ENCODE peak calls at places on chromosomes 7 and 10, in seven cellular contexts. L, D, Q, Y, E, C and O are unnamed samples.

GRCh38 chr7:102049765-102050164 is 232.3 kb downstream of the CUX1 start:
- DNase-seq in L (no peak), D (no peak), Q (no peak), Y (no peak), E (no peak), C (no peak), O (no peak)

GRCh38 chr7:53596230-53596629 is 560.8 kb downstream of the POM121L12 start:
- DNase-seq in L (no peak), D (no peak), Q (no peak), Y (no peak), E (no peak), C (peak), O (no peak)

GRCh38 chr10:86073199-86073977 is 293.2 kb downstream of the GRID1 start:
- DNase-seq in L (no peak), D (no peak), Q (no peak), Y (no peak), E (no peak), C (no peak), O (no peak)

GRCh38 chr7:101673315-101673714 is 44.2 kb upstream of the MYL10 start:
- DNase-seq in L (no peak), D (no peak), Q (no peak), Y (no peak), E (no peak), C (no peak), O (no peak)

GRCh38 chr10:97850446-97850845 is 803 bp downstream of the GOLGA7B start:
- DNase-seq in L (no peak), D (no peak), Q (peak), Y (no peak), E (no peak), C (no peak), O (no peak)

GRCh38 chr10:78405231-78405630 is 371.6 kb downstream of the RPS24 start:
- DNase-seq in L (no peak), D (no peak), Q (no peak), Y (no peak), E (no peak), C (no peak), O (no peak)

GRCh38 chr10:78730754-78731153 is 338.0 kb upstream of the ZMIZ1 start:
- DNase-seq in L (no peak), D (no peak), Q (no peak), Y (no peak), E (no peak), C (no peak), O (no peak)

GRCh38 chr7:139992353-139993054 is 70.2 kb downstream of the PARP12 start:
- DNase-seq in L (no peak), D (no peak), Q (no peak), Y (no peak), E (no peak), C (no peak), O (no peak)

GRCh38 chr10:77592946-77593636 is 44.5 kb downstream of the KCNMA1 start:
- DNase-seq in L (peak), D (no peak), Q (peak), Y (no peak), E (no peak), C (peak), O (no peak)

GRCh38 chr7:6273380-6273837 is 985 bp upstream of the CYTH3 start:
- DNase-seq in L (peak), D (peak), Q (no peak), Y (peak), E (no peak), C (peak), O (no peak)